ENCODE peak calls at places on chromosomes 16 and 17, in eight cellular contexts. I, U, M, W, H, N, T and L are unnamed samples.

GRCh38 chr17:76382803-76383644 is 1.4 kb upstream of the SPHK1 start:
- DNase-seq in N (no peak), T (peak; percentile 79), I (peak; percentile 68), W (peak; percentile 78), U (peak; percentile 78), M (peak; percentile 86), H (peak; percentile 75), L (peak; percentile 71)

GRCh38 chr17:78879679-78880186 is 23.3 kb downstream of the CEP295NL start:
- DNase-seq in I (peak; percentile 98), N (peak; percentile 92), U (peak; percentile 99), W (peak; percentile 98), T (peak; percentile 97), H (no peak), M (peak; percentile 87), L (peak; percentile 99)

GRCh38 chr17:61757168-61757567 is 106.2 kb downstream of the BRIP1 start:
- DNase-seq in M (no peak), W (no peak), H (no peak), N (no peak), I (no peak), U (no peak), T (no peak), L (no peak)

GRCh38 chr16:53745126-53745525 is 41.2 kb downstream of the FTO start:
- DNase-seq in H (no peak), I (peak; percentile 45), W (no peak), N (no peak), M (no peak), U (peak; percentile 44), T (peak; percentile 78), L (no peak)

GRCh38 chr16:66878067-66878466 is 2.2 kb upstream of the PDP2 start:
- DNase-seq in W (no peak), N (no peak), M (no peak), I (peak; percentile 20), T (no peak), H (no peak), U (peak; percentile 40), L (no peak)

GRCh38 chr16:16857603-16858283 is 478.8 kb downstream of the NPIPA7 start:
- DNase-seq in H (peak; percentile 91), N (no peak), I (no peak), U (no peak), M (no peak), T (peak; percentile 0), W (no peak), L (no peak)

GRCh38 chr17:78231991-78232759 is 744 bp downstream of the TMEM235 start:
- DNase-seq in U (peak; percentile 45), I (no peak), N (no peak), W (no peak), H (no peak), T (no peak), M (no peak), L (no peak)

GRCh38 chr17:27892542-27892865 is 661 bp downstream of the LYRM9 start:
- DNase-seq in T (no peak), W (no peak), H (no peak), N (no peak), U (no peak), I (no peak), M (no peak), L (no peak)

GRCh38 chr16:46629331-46629843 is 8.2 kb upstream of the SHCBP1 start:
- DNase-seq in I (peak; percentile 77), W (peak; percentile 60), H (peak; percentile 60), M (peak; percentile 41), T (peak; percentile 80), U (peak; percentile 68), N (no peak), L (peak; percentile 72)

GRCh38 chr17:47315451-47316266 is 8.1 kb upstream of the EFCAB13 start:
- DNase-seq in M (peak; percentile 85), N (peak; percentile 92), H (peak; percentile 78), I (peak; percentile 96), W (peak; percentile 99), T (peak; percentile 98), U (peak; percentile 93), L (peak; percentile 91)

GRCh38 chr16:79874391-79874790 is 273.9 kb upstream of the MAF start:
- DNase-seq in N (no peak), H (no peak), W (no peak), T (no peak), I (no peak), U (no peak), M (no peak), L (no peak)

GRCh38 chr16:87203060-87203656 is 114.0 kb downstream of the C16orf95 start:
- DNase-seq in H (peak; percentile 84), W (peak; percentile 77), U (peak; percentile 84), T (peak; percentile 89), M (peak; percentile 91), I (peak; percentile 81), N (peak; percentile 42), L (peak; percentile 85)

GRCh38 chr16:53892155-53892554 is 188.2 kb downstream of the FTO start:
- DNase-seq in H (peak; percentile 62), I (peak; percentile 74), W (peak; percentile 81), M (peak; percentile 74), N (peak; percentile 49), T (peak; percentile 85), U (peak; percentile 82), L (peak; percentile 91)

GRCh38 chr17:79931517-79932309 is 92.5 kb upstream of the CBX4 start:
- DNase-seq in H (no peak), T (peak; percentile 63), I (peak; percentile 59), M (no peak), W (peak; percentile 31), N (no peak), U (peak; percentile 51), L (no peak)

GRCh38 chr16:67265834-67266233 is 13.5 kb upstream of the PLEKHG4 start:
- DNase-seq in H (no peak), W (no peak), N (no peak), M (no peak), T (no peak), I (no peak), U (no peak), L (no peak)

GRCh38 chr16:48125888-48126287 is 29.9 kb downstream of the ABCC12 start:
- DNase-seq in W (no peak), U (peak; percentile 27), I (no peak), H (no peak), N (no peak), T (no peak), M (no peak), L (no peak)

GRCh38 chr17:64507418-64507766 is 615 bp downstream of the CEP95 start:
- DNase-seq in T (peak; percentile 81), U (peak; percentile 75), M (peak; percentile 57), I (peak; percentile 75), N (no peak), H (peak; percentile 76), W (peak; percentile 68), L (peak; percentile 82)

GRCh38 chr17:73401911-73402310 is 90.1 kb upstream of the CDC42EP4 start:
- DNase-seq in N (no peak), I (peak; percentile 34), T (peak; percentile 64), U (peak; percentile 18), H (no peak), W (peak; percentile 7), M (peak; percentile 86), L (no peak)

GRCh38 chr17:82297804-82298537 is 19.4 kb downstream of the CD7 start:
- DNase-seq in N (peak; percentile 74), M (peak; percentile 90), W (peak; percentile 96), U (peak; percentile 97), H (peak; percentile 92), I (peak; percentile 99), T (peak; percentile 98), L (peak; percentile 97)
- TF ChIP-seq CTCF in N (no peak), M (peak; percentile 1), W (no peak), U (no peak), H (peak; percentile 15), I (no peak), T (no peak), L (no peak)

DNA sequence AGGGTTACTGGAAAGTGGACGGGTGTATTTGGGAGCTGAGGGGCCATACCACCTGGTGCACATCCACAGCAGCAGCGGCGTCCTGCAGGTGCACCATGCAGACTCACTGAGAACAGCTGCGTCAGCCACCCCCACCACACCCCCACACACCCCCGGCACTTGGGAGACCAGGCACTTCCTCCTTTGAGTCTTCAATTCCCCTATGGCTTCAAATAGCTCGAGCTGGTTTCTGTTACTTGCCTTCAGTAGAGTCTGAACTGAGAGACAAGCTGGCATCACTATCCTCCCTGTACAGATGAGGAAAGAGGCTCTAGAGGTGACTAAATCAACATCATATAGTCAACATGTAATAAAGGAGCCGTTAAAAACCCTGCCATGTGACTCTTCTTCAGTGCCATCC is 15.4 kb downstream of the CUEDC1 start:
- DNase-seq in M (no peak), T (no peak), I (no peak), U (no peak), N (no peak), H (no peak), W (no peak), L (no peak)
- H3K4me3 ChIP-seq in M (no peak overlapping the region), T (no peak overlapping the region), I (no peak overlapping the region), U (no peak overlapping the region), N (no peak overlapping the region), H (no peak overlapping the region), W (no peak overlapping the region), L (no peak overlapping the region)

DNA sequence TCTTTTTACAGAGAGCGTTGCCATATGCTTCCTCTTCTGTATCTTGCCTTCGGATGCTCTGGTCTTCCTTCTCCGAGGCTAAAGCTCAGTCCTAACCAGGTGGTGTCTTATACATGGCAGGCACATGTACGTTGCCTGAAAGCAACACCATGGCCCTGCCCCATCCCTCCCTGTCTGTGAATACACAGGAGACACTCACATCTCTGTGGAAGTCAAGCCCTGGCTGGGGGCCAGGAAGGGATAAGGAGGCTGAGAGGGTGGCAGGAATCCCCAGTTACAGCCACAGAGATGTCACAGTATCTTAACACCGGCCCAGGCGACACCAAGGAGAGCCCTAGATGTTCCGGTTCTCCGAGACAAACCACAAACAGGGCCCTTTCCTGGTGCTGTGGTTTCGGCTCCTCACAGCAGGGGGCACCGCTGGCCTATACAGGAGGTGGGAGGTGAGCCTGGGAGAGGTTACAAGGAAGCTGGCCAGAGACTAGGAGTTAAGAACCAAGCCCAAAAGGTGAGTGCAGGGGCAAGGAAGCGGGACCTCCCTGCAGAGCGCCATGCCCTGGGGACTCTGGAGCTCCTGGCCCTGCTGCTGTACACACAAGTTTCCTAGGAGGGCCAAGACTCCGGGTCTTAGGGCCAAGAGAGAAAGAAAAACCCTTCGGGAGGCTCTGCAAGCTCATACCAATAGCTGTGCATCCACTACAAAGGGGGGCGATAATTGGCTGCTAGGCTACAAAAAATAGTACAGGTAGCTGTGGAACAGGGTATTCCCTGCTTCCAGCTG is 41.7 kb downstream of the SRL start:
- DNase-seq in T (peak; percentile 77), W (peak; percentile 60), I (peak; percentile 60), N (peak; percentile 36), U (peak; percentile 81), H (peak; percentile 72), M (peak; percentile 49), L (peak; percentile 66)
- TF ChIP-seq CTCF in T (peak; percentile 90), W (peak; percentile 87), I (peak; percentile 88), N (peak; percentile 88), U (peak; percentile 84), H (peak; percentile 66), M (peak; percentile 86), L (peak; percentile 90)

DNA sequence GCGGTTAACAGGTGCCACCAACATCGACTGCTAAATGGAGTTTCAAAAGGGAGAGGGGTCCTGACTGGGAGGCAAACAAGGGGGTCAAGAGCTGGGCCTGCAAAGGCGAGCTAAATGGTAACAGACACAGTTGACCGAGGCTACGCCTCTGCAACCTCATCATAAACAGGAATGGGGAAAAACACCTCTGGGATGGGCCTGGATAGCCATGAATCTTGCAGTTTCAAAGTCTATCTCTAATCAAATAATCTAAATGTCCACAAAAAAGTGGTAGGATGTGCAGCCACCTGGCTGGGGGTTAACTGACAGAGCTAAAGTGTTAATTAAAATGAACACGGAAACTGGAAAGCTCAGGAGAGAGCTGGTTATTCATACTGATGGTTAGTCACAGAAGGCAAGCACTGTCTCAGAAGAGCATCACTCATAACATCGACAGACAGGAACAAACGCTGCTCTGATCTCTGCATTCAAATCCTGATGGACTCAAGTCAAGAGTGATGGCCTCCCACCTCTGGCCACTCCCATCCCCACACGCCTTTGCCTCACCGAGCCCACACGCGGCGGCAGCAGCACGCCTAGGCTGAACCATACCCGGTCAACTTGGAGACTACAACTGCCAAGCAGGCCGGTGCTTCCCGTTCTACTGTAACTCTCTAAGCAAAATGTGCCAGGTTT is 56.3 kb downstream of the CREBBP start:
- DNase-seq in I (peak; percentile 53), T (no peak), N (no peak), M (no peak), W (no peak), U (no peak), H (no peak), L (no peak)
- H3K4me3 ChIP-seq in I (no peak overlapping the region), T (no peak overlapping the region), N (no peak overlapping the region), M (no peak overlapping the region), W (no peak overlapping the region), U (no peak overlapping the region), H (no peak overlapping the region), L (no peak overlapping the region)